ENCODE peak calls at places on chromosomes 13 and 19, in nine cellular contexts. Y, T, E, P, F, X, J, D and A are unnamed samples.

GRCh38 chr13:45779901-45780300 is 71.7 kb downstream of the SIAH3 start:
- DNase-seq in E (no peak), Y (no peak), X (no peak), T (no peak), P (no peak), F (no peak), J (no peak), D (no peak), A (no peak)

GRCh38 chr13:35190241-35190640 is 248.2 kb downstream of the NBEA start:
- DNase-seq in X (no peak), D (no peak), E (no peak), T (no peak), Y (no peak), F (no peak), P (no peak), J (no peak), A (peak)

GRCh38 chr19:34733266-34733825 is 697 bp upstream of the ZNF181 start:
- DNase-seq in P (no peak), D (no peak), Y (no peak), E (no peak), F (no peak), T (no peak), X (peak), J (no peak), A (no peak)

GRCh38 chr13:88707652-88708051 is 1036.5 kb downstream of the SLITRK5 start:
- DNase-seq in X (no peak), Y (no peak), T (no peak), F (no peak), P (no peak), D (no peak), E (no peak), J (no peak), A (no peak)

GRCh38 chr19:16349551-16350171 is 25.0 kb downstream of the KLF2 start:
- DNase-seq in T (no peak), F (no peak), D (no peak), Y (no peak), J (no peak), E (no peak), P (no peak), X (no peak), A (no peak)

GRCh38 chr13:69565334-69565733 is 542.3 kb upstream of the ATXN8OS start:
- DNase-seq in J (no peak), X (peak), P (no peak), E (no peak), D (no peak), Y (peak), F (no peak), T (no peak), A (no peak)

GRCh38 chr13:72304121-72304745 is 423.2 kb downstream of the MZT1 start:
- DNase-seq in E (no peak), F (no peak), T (no peak), Y (peak), J (peak), P (no peak), D (no peak), X (no peak), A (peak)

GRCh38 chr13:60047943-60048342 is 115.8 kb downstream of the DIAPH3 start:
- DNase-seq in T (no peak), J (peak), X (no peak), F (no peak), Y (peak), E (no peak), D (no peak), P (no peak), A (no peak)

GRCh38 chr13:34277971-34278370 is 460.0 kb downstream of the RFC3 start:
- DNase-seq in J (no peak), X (no peak), E (no peak), F (no peak), D (no peak), Y (no peak), T (no peak), P (no peak), A (no peak)

GRCh38 chr19:45117167-45117594 is 24.2 kb downstream of the PPP1R37 start:
- DNase-seq in E (no peak), X (no peak), F (no peak), T (no peak), D (no peak), P (peak), Y (peak), J (no peak), A (peak)

GRCh38 chr13:83065136-83065535 is 817.1 kb downstream of the SLITRK1 start:
- DNase-seq in P (no peak), T (peak), X (no peak), J (peak), D (no peak), Y (peak), F (no peak), E (peak), A (peak)

GRCh38 chr13:113863511-113864302 is at the start of gene GAS6:
- DNase-seq in P (peak), D (no peak), J (peak), Y (no peak), T (peak), E (peak), X (peak), F (peak), A (peak)

GRCh38 chr13:31891472-31891871 is 140.1 kb upstream of the FRY start:
- DNase-seq in D (no peak), J (peak), Y (no peak), X (no peak), T (no peak), E (no peak), F (no peak), P (no peak), A (no peak)

GRCh38 chr19:2523630-2524311 is 47.8 kb downstream of the GADD45B start:
- DNase-seq in J (peak), D (no peak), P (no peak), E (no peak), F (no peak), X (no peak), T (no peak), Y (peak), A (peak)

GRCh38 chr13:94505730-94506129 is 26.2 kb upstream of the DCT start:
- DNase-seq in X (no peak), T (no peak), J (no peak), F (no peak), D (no peak), P (no peak), Y (no peak), E (no peak), A (no peak)

DNA sequence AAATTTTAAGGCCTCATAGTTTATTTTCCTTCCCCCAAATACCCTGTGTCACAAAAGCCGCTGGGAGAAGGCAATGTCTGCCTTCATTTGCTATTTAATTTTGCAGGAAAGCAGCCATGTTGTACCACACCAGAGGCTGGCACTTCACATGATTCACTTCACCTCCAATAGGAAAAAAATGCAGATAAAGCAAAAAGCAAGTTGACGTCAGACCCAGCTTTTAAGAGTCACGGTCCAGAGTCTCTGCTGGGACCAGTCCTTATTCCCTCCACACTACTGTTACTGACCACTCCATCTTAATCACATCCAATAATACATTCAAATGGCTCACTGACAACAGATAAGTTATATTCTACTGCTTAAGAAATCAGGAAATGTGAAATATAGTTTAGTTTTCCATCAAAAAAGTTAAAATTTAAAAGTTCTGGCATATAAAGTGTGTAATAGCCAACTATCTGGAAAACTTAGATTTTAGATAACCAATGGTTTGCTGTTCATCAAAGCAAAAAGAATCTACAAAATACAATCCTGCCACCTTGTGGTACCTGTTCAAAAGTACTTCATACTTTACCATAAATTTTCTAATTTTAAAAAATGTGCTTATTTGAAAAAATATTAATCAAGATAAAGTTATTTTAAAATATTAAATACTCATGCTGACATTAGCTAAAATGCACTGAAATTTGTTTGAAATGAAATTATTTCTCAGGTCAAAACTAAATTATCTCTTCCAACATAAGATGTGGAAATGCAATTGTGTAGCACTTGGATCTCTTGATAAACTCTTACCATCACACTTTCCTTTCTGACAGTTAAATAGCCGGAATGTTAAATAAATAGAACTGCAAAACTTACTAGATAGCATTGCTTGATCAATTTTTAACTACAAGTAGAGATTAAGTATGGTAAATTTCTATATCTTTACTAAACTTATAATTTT is 97.3 kb downstream of the SERP2 start:
- DNase-seq in Y (peak), J (peak), F (no peak), P (no peak), D (no peak), E (no peak), T (peak), X (no peak), A (peak)
- TF ChIP-seq CTCF in Y (peak), J (peak), F (peak), P (peak), D (peak), E (peak), T (peak), X (peak), A (peak)

GRCh38 chr13:42615691-42616090 is 41.7 kb downstream of the TNFSF11 start:
- DNase-seq in P (no peak), D (no peak), F (no peak), T (no peak), E (no peak), X (no peak), J (no peak), Y (no peak), A (peak)
- TF ChIP-seq CTCF in P (no peak), D (no peak), F (no peak), T (no peak), E (no peak), X (no peak), J (no peak), Y (no peak), A (no peak)

GRCh38 chr19:4345656-4346383 is 2.5 kb downstream of the MPND start:
- DNase-seq in P (no peak), D (no peak), F (no peak), E (no peak), Y (no peak), T (no peak), X (no peak), J (no peak), A (no peak)

GRCh38 chr19:4347521-4347920 is 4.2 kb downstream of the MPND start:
- DNase-seq in D (no peak), Y (no peak), F (no peak), T (no peak), X (no peak), E (no peak), P (no peak), J (no peak), A (peak)

GRCh38 chr19:4342421-4343055 is 824 bp upstream of the MPND start:
- DNase-seq in E (peak), F (peak), T (peak), P (peak), J (peak), X (peak), D (no peak), Y (peak), A (peak)

GRCh38 chr19:4343845-4344713 is 717 bp downstream of the MPND start:
- DNase-seq in X (no peak), F (no peak), E (peak), J (no peak), P (no peak), D (no peak), T (no peak), Y (no peak), A (no peak)

DNA sequence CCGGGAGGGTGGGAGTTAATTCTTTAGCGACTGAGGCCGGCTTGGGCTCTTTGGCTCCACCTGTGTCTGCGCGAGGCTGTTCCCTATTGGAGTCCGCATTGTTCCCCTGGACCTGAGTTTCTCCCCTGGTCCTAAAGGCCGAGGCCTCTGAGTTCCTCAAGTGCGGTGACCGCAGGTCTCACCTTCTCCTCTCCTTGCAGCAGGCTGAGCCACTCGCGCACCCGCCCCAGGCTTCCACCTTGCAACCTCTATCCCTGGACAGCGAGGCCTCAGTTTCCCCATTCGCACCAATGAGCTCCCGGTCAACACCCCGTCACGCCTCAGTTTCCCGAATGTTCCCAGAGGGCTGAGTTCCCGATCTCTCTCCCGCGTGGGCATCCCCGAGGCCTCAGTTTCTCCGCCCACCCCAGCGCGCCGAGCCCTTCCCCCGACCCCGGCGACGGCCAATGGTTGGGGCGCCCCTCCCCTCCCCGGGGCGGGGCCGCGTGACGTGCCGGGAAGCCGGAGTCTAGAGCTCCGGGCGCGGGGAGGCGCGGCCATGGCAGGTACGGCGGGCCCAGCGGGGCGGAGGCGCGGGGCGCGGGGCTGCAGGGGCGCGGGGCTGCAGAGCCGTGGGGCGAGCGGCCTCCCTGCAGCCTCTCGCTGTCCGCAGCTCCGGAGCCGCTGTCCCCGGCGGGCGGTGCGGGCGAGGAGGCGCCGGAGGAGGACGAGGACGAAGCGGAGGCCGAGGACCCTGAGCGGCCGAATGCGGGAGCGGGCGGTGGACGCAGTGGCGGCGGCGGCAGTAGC is at the start of gene MPND:
- DNase-seq in P (peak), D (no peak), E (peak), X (peak), T (peak), Y (peak), F (peak), J (peak), A (peak)
- TF ChIP-seq CTCF in P (peak), D (peak), E (no peak), X (peak), T (no peak), Y (peak), F (no peak), J (peak), A (peak)

GRCh38 chr13:106362637-106363036 is 172.8 kb downstream of the EFNB2 start:
- DNase-seq in P (no peak), T (peak), Y (no peak), E (no peak), J (no peak), X (no peak), D (no peak), F (no peak), A (no peak)
- TF ChIP-seq CTCF in P (no peak), T (no peak), Y (no peak), E (no peak), J (no peak), X (no peak), D (no peak), F (no peak), A (no peak)

GRCh38 chr19:41886761-41887710 is 4.1 kb downstream of the ARHGEF1 start:
- DNase-seq in F (no peak), E (no peak), J (no peak), P (peak), Y (no peak), D (no peak), T (no peak), X (no peak), A (no peak)

GRCh38 chr19:41889896-41890295 is 6.9 kb downstream of the ARHGEF1 start:
- DNase-seq in J (no peak), F (no peak), E (no peak), Y (no peak), P (no peak), T (no peak), X (no peak), D (no peak), A (no peak)

GRCh38 chr19:41888926-41889325 is 5.9 kb downstream of the ARHGEF1 start:
- DNase-seq in X (no peak), T (no peak), D (no peak), J (no peak), Y (no peak), F (no peak), P (no peak), E (no peak), A (no peak)

GRCh38 chr19:41883821-41884733 is 1.1 kb downstream of the ARHGEF1 start:
- DNase-seq in J (peak), P (peak), D (no peak), T (peak), Y (peak), E (peak), F (peak), X (peak), A (peak)

GRCh38 chr19:41887711-41888382 is 4.9 kb downstream of the ARHGEF1 start:
- DNase-seq in P (peak), T (peak), J (no peak), X (peak), E (no peak), Y (peak), F (no peak), D (no peak), A (peak)
- TF ChIP-seq CTCF in P (peak), T (no peak), J (no peak), X (no peak), E (no peak), Y (peak), F (no peak), D (no peak), A (no peak)

GRCh38 chr19:50459638-50460037 is 16.7 kb upstream of the EMC10 start:
- DNase-seq in E (no peak), D (no peak), J (no peak), T (no peak), F (no peak), P (no peak), X (no peak), Y (no peak), A (no peak)

GRCh38 chr19:50459067-50459456 is 17.2 kb upstream of the EMC10 start:
- DNase-seq in Y (no peak), D (no peak), F (no peak), T (no peak), X (no peak), J (no peak), E (no peak), P (no peak), A (no peak)

GRCh38 chr19:50455992-50456391 is 20.3 kb upstream of the EMC10 start:
- DNase-seq in J (no peak), F (no peak), E (no peak), P (no peak), X (no peak), D (no peak), T (no peak), Y (no peak), A (no peak)

GRCh38 chr19:50458396-50459066 is 17.8 kb upstream of the EMC10 start:
- DNase-seq in D (no peak), T (no peak), F (no peak), P (no peak), J (peak), Y (no peak), E (no peak), X (no peak), A (no peak)

DNA sequence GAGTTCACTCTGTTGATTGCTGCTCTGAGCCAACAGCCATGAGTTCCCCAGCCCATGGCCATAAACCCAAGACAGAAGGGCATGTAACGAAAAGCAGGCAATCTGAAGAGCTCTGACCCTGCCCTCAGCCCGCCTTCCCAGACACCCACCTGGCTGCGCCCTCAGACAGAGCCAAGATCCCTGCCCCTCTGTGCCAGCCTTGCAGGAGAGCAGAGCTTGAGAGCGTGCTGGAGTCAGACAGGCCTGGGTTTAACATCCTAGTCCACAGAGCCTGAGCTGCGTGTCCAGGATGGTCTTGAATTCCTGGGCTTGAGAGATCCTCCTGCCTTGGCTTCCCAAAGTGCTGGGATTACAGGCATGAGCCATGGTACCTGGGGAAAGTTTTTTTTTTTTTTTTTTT is 19.0 kb upstream of the EMC10 start:
- DNase-seq in E (no peak), J (no peak), T (no peak), X (no peak), P (no peak), F (no peak), Y (no peak), D (no peak), A (no peak)
- TF ChIP-seq CTCF in E (no peak), J (no peak), T (no peak), X (no peak), P (no peak), F (no peak), Y (no peak), D (no peak), A (no peak)

GRCh38 chr19:17973759-17974158 is 6.9 kb downstream of the KCNN1 start:
- DNase-seq in J (no peak), D (no peak), T (no peak), P (no peak), E (no peak), X (no peak), F (no peak), Y (no peak), A (no peak)
- TF ChIP-seq CTCF in J (no peak), D (no peak), T (no peak), P (no peak), E (no peak), X (no peak), F (no peak), Y (no peak), A (no peak)

GRCh38 chr13:99606322-99607089 is 105.2 kb downstream of the TM9SF2 start:
- DNase-seq in F (peak), E (peak), P (peak), Y (peak), J (peak), T (peak), X (peak), D (no peak), A (peak)
- TF ChIP-seq CTCF in F (no peak), E (peak), P (no peak), Y (no peak), J (no peak), T (no peak), X (no peak), D (no peak), A (no peak)